ENCODE peak calls at places on chromosomes 3 and 15, in six cellular contexts. Y, N, I, X, H and T are unnamed samples.
A peak's percentile ranks its signal among the peaks of the same experiment; 100 is the strongest.

GRCh38 chr15:96538506-96538905 is 208.0 kb downstream of the NR2F2 start:
- DNase-seq in H (no peak), X (no peak), Y (no peak), N (no peak), I (peak; percentile 56), T (no peak)

GRCh38 chr3:120381503-120381902 is 32.3 kb upstream of the LRRC58 start:
- DNase-seq in X (no peak), I (no peak), H (no peak), Y (no peak), N (no peak), T (no peak)

GRCh38 chr15:78049691-78050440 is 27.6 kb downstream of the TBC1D2B start:
- DNase-seq in X (no peak), Y (no peak), H (no peak), N (peak; percentile 61), I (no peak), T (no peak)

GRCh38 chr3:44509393-44509921 is 32.0 kb upstream of the ZNF445 start:
- DNase-seq in X (no peak), I (peak; percentile 56), N (no peak), H (no peak), Y (no peak), T (no peak)

GRCh38 chr15:60840703-60841411 is 361.9 kb upstream of the ICE2 start:
- DNase-seq in X (no peak), Y (no peak), I (peak; percentile 26), N (no peak), H (no peak), T (no peak)

GRCh38 chr3:66405701-66406091 is 95.1 kb downstream of the LRIG1 start:
- DNase-seq in H (no peak), N (peak; percentile 34), Y (no peak), X (no peak), I (no peak), T (no peak)

GRCh38 chr15:94412979-94413741 is 181.8 kb downstream of the MCTP2 start:
- DNase-seq in Y (no peak), N (no peak), X (peak; percentile 1), I (peak; percentile 62), H (no peak), T (no peak)

GRCh38 chr3:138670409-138670808 is 61.8 kb downstream of the FAIM start:
- DNase-seq in X (peak; percentile 38), I (no peak), Y (no peak), H (no peak), N (no peak), T (no peak)

GRCh38 chr3:53089511-53089910 is 40.7 kb downstream of the RFT1 start:
- DNase-seq in Y (no peak), I (no peak), N (no peak), H (no peak), X (no peak), T (no peak)

GRCh38 chr15:63389902-63390301 is 8.3 kb upstream of the CA12 start:
- DNase-seq in N (no peak), H (no peak), X (peak; percentile 82), I (no peak), Y (no peak), T (no peak)

GRCh38 chr3:125262155-125262554 is 49.6 kb upstream of the SLC12A8 start:
- DNase-seq in I (no peak), Y (no peak), N (no peak), H (no peak), X (no peak), T (no peak)

GRCh38 chr3:131630812-131631211 is 128.0 kb upstream of the MRPL3 start:
- DNase-seq in X (no peak), I (no peak), H (no peak), N (no peak), Y (no peak), T (no peak)

GRCh38 chr3:156619376-156619775 is 55.0 kb upstream of the TIPARP start:
- DNase-seq in Y (no peak), H (no peak), N (no peak), X (no peak), I (no peak), T (no peak)

GRCh38 chr15:40857601-40858351 is 13.9 kb downstream of the SPINT1 start:
- DNase-seq in N (peak; percentile 84), I (peak; percentile 72), X (peak; percentile 32), Y (peak; percentile 33), H (peak; percentile 76), T (peak; percentile 93)